ENCODE peak calls at places on chromosome 20, in four cellular contexts. X is HepG2, R is K562, O is HCT116. L is an unnamed sample. For H3K27me3, the result is how much of the 10 kb centered on the place peaks cover.

GRCh38 chr20:24698189-24698588 is 228.8 kb downstream of the SYNDIG1 start:
- DNase-seq in X (no peak), R (no peak), O (no peak), L (no peak)

GRCh38 chr20:38458314-38458713 is 14.3 kb upstream of the RALGAPB start:
- DNase-seq in X (no peak), R (no peak), O (no peak), L (no peak)

GRCh38 chr20:15579703-15580102 is 993.5 kb downstream of the KIF16B start:
- DNase-seq in X (no peak), R (no peak), O (no peak), L (no peak)

GRCh38 chr20:62201173-62202082 is 18.6 kb downstream of the MTG2 start:
- DNase-seq in X (no peak), R (no peak), O (no peak), L (no peak)

GRCh38 chr20:1803216-1804128 is 91.7 kb upstream of the SIRPA start:
- DNase-seq in X (no peak), R (no peak), O (no peak), L (no peak)

GRCh38 chr20:2280083-2280482 is 15.7 kb upstream of the TGM3 start:
- DNase-seq in X (no peak), R (no peak), O (no peak), L (no peak)

GRCh38 chr20:63957690-63958441 is 1.6 kb upstream of the UCKL1 start:
- DNase-seq in X (peak), R (peak), O (peak), L (no peak)

GRCh38 chr20:43938932-43939761 is 24.5 kb downstream of the TOX2 start:
- DNase-seq in X (peak), R (no peak), O (no peak), L (peak)

GRCh38 chr20:48983423-48984400 is 62.2 kb downstream of the ARFGEF2 start:
- DNase-seq in X (no peak), R (peak), O (no peak), L (peak)

DNA sequence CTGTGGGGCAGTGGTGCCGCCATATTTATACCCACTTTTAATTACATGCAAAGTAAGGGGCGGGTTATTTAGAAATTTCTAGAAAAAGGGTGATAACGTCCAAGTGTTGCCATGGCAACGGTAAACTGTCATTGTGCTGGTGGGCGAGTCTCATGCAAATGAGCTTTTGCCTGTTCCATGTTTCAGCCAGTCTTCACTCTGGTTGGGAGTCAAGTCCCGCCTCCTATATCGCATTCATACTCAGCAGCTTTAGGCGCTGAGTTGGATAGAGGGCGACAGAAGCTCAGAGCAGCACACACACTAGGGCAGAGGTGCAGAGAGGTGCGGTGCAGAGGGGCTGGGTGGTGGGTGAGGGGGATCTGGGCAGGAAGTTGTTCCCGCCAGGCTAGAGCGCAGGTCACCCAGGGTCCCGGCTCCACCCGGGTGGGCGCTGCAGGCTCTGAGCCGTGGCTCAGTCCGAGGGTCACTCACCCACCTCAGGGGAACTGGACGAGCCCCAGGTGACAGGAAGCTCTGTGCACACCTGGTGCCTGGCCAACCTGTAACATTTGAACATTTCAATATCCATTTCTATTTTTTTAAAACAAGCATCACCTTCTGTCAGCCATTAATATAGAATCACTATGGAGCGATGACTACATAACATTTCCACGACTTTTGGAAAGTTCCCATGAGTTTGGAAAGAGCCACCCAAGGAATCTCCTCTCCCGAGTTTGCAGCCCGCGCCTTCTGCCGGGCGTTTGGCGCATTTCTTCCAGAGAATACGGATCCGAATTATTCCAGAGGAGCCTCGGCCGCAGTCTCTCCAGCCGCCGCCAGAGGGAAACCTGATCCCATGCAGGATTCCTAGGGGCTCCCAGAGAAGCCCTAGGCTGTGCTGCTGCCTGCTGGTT is 89.1 kb upstream of the PHACTR3 start:
- DNase-seq in X (peak), R (peak), O (peak), L (no peak)
- H3K27me3 ChIP-seq in X (under half), R (under half), O (under half), L (under half)

DNA sequence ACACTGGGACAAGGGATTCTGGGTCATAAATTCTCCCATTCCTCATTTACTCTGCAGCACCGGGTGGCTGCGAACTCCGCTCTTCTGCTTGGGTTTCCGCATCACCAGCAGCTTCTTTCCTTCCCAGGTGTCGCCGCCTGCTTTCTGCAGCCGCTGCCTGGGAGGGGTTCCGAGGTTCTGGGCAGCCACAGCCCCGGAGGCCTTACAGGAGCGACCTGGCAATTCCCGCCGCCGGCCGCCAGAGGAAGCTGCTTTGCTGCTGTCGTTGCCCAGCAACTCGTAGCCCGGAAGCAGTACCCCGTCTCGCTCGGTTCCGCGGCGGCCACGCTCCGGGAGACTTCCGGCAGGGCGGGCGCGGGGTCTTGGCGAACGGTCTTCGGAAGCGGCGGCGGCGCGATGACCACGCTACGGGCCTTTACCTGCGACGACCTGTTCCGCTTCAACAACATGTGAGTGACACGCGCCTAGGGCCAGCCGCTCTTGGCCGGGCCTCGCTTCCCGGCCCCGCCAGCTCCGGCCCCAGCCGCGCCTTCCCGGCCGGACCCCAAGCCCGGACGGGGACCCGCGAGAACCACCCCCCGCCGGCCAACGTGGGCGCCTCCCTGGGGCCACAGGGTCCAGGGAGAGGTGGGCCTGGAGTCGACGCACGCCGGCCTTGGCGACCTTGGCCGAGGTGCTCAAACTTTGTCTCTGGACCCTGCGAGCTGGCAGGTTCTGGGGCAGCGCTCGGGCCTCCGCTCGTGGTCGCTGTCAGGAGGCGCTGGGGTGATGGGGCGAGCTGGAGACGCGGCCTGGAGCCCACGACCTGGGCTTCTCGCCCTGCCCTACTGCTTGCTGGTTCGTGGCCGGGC is at the start of gene NAA20:
- DNase-seq in X (peak), R (peak), O (peak), L (peak)
- TF ChIP-seq POLR2AphosphoS5 in X (peak), R (no peak), O (peak), L (peak)

GRCh38 chr20:11891081-11891826 is 26.4 kb upstream of the BTBD3 start:
- DNase-seq in X (peak), R (peak), O (no peak), L (no peak)
- TF ChIP-seq TCF7L2 in X (no peak), R (no peak), O (no peak), L (no peak)

DNA sequence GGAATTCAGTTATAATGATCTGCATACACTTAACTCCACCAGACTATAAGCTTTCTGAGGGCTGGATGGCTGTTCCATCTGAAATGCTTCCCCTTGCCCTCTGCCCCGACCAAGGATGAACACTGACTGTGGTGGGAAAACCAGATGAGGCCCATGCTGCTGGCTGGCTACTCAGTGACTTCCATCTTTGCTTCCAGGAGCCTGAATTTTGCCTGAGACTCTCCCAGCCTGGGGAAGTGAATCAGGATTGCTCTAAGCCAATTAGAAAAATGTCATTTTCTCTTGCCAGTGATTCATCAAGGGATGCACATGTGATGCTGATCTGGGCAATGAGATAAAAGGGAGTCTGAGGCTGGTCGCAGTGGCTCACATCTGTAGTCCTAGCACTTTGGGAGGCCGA is 1.7 kb upstream of the TOMM34 start:
- DNase-seq in X (peak), R (peak), O (no peak), L (no peak)
- H3K27me3 ChIP-seq in X (under half), R (under half), O (under half), L (under half)

GRCh38 chr20:57398231-57398821 is 7.1 kb downstream of the RBM38 start:
- DNase-seq in X (no peak), R (no peak), O (no peak), L (no peak)
- TF ChIP-seq POLR2AphosphoS5 in X (no peak), R (no peak), O (no peak), L (no peak)

GRCh38 chr20:41571006-41571405 is 47.2 kb downstream of the CHD6 start:
- DNase-seq in X (no peak), R (no peak), O (no peak), L (no peak)
- TF ChIP-seq TCF7L2 in X (no peak), R (no peak), O (no peak), L (no peak)

DNA sequence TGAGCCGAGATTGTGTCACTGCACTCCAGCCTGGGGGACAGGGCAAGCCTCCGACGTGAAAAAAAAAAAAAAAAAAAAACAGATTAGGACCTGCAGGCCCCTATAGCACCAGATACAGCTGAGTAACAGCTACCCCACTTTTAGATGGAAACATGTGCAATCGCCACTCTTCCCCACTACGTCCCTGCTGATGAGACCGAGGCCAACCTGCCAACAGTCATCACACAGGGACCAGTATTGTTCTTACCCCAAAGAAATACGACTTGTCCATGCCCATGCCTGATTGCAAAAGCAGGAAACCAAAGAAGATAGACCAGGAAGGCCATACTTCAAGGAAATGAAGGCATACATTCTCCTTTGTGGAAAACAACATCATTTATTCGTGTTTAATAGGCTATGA is 45.8 kb downstream of the ZMYND8 start:
- DNase-seq in X (no peak), R (no peak), O (no peak), L (no peak)
- H3K27me3 ChIP-seq in X (under half), R (under half), O (under half), L (under half)

DNA sequence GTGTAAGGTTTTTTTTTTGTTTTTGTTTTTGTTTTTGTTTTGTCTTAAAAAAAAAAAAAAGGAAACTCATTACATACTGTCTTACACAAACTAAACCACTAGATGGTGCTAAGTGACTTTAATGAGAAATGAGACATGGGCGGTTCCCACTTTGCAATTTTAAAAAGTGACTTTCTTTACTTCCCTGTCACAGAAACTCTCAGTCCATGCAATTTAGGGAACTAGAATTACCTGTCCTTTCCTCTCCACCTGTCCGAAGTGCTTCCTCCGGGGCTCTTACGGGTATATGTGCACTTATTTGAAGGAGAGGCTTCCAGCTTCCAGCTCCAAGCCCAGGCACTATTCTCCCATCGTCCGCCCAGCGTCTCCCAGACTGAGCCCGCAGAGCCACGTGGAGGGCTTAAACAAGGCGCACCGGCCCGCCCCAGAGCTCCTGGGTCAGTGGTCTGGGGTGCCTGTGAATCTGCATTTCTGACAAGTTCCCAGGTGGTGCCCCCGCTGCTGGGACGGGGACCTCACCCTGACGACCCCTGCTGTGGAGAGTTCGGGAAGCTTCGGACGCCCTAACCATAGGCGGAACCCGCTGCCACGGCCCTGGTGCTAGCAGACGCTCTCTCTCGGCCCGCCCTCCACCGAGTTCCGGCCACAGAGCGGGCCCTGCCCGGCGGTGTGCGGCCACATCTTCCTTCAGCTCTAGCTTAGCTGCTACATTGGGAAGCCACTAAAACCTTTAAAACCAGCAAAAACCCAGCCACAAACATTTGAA is 26.1 kb downstream of the BFSP1 start:
- DNase-seq in X (peak), R (peak), O (peak), L (peak)
- TF ChIP-seq POLR2AphosphoS5 in X (no peak), R (no peak), O (no peak), L (no peak)